ENCODE peak calls at places on chromosomes 4 and X, in nine cellular contexts. G, K, I, L, Z, W, A, O and E are unnamed samples.

GRCh38 chr4:23332266-23332665 is 557.6 kb downstream of the PPARGC1A start:
- DNase-seq in G (no peak), K (no peak), I (no peak), L (no peak), Z (no peak), W (no peak), A (no peak), O (peak), E (no peak)

GRCh38 chrX:11792461-11793421 is 34.7 kb downstream of the MSL3 start:
- DNase-seq in G (no peak), K (no peak), I (peak), L (peak), Z (no peak), W (no peak), A (peak), O (no peak), E (peak)

GRCh38 chr4:170610464-170610863 is 520.7 kb upstream of the AADAT start:
- DNase-seq in G (no peak), K (no peak), I (peak), L (no peak), Z (no peak), W (no peak), A (no peak), O (no peak), E (no peak)

GRCh38 chr4:122879001-122879400 is 43.4 kb downstream of the NUDT6 start:
- DNase-seq in G (no peak), K (no peak), I (peak), L (no peak), Z (no peak), W (no peak), A (no peak), O (no peak), E (no peak)

GRCh38 chr4:87541956-87542709 is 13.0 kb upstream of the SPARCL1 start:
- DNase-seq in G (peak), K (no peak), I (no peak), L (no peak), Z (no peak), W (no peak), A (no peak), O (no peak), E (no peak)

GRCh38 chr4:54440394-54441223 is 211.5 kb downstream of the PDGFRA start:
- DNase-seq in G (peak), K (peak), I (peak), L (no peak), Z (peak), W (no peak), A (peak), O (peak), E (no peak)

GRCh38 chr4:96879527-96879926 is 1039.6 kb downstream of the PDHA2 start:
- DNase-seq in G (no peak), K (no peak), I (no peak), L (no peak), Z (no peak), W (no peak), A (no peak), O (no peak), E (no peak)

GRCh38 chr4:163157157-163157556 is 9.5 kb downstream of the NAF1 start:
- DNase-seq in G (no peak), K (no peak), I (no peak), L (no peak), Z (no peak), W (no peak), A (no peak), O (peak), E (no peak)

GRCh38 chr4:22237846-22238513 is 277.9 kb downstream of the ADGRA3 start:
- DNase-seq in G (no peak), K (peak), I (no peak), L (no peak), Z (no peak), W (no peak), A (peak), O (no peak), E (no peak)

GRCh38 chr4:25290490-25291067 is 22.0 kb upstream of the ZCCHC4 start:
- DNase-seq in G (no peak), K (peak), I (no peak), L (no peak), Z (no peak), W (no peak), A (no peak), O (no peak), E (no peak)

GRCh38 chrX:19532709-19533108 is 17.4 kb upstream of the MAP3K15 start:
- DNase-seq in G (no peak), K (no peak), I (no peak), L (no peak), Z (no peak), W (no peak), A (no peak), O (no peak), E (no peak)

GRCh38 chrX:19883878-19884277 is 3.5 kb downstream of the SH3KBP1 start:
- DNase-seq in G (no peak), K (no peak), I (peak), L (no peak), Z (no peak), W (no peak), A (peak), O (no peak), E (no peak)

GRCh38 chrX:15843960-15844359 is 10.7 kb downstream of the AP1S2 start:
- DNase-seq in G (no peak), K (no peak), I (no peak), L (no peak), Z (no peak), W (no peak), A (no peak), O (no peak), E (no peak)

GRCh38 chr4:187215438-187215837 is 491.8 kb upstream of the FAT1 start:
- DNase-seq in G (no peak), K (no peak), I (no peak), L (no peak), Z (no peak), W (no peak), A (no peak), O (no peak), E (no peak)

GRCh38 chrX:133337250-133337649 is 78.0 kb downstream of the GPC4 start:
- DNase-seq in G (peak), K (no peak), I (peak), L (no peak), Z (no peak), W (no peak), A (no peak), O (no peak), E (peak)

GRCh38 chr4:158949094-158949493 is 153.8 kb upstream of the RAPGEF2 start:
- DNase-seq in G (no peak), K (no peak), I (peak), L (no peak), Z (no peak), W (no peak), A (peak), O (peak), E (no peak)

GRCh38 chr4:75831856-75832405 is 70.3 kb downstream of the PPEF2 start:
- DNase-seq in G (peak), K (no peak), I (no peak), L (no peak), Z (no peak), W (no peak), A (no peak), O (no peak), E (no peak)

GRCh38 chrX:41599507-41599906 is 89.3 kb upstream of the GPR34 start:
- DNase-seq in G (no peak), K (no peak), I (no peak), L (no peak), Z (no peak), W (no peak), A (no peak), O (no peak), E (no peak)

GRCh38 chr4:6123116-6123515 is 77.2 kb downstream of the JAKMIP1 start:
- DNase-seq in G (no peak), K (no peak), I (no peak), L (no peak), Z (no peak), W (no peak), A (no peak), O (no peak), E (no peak)
- H3K27ac ChIP-seq in G (no peak), K (no peak), I (no peak), L (no peak), Z (no peak), W (no peak), A (no peak), O (no peak), E (no peak)

GRCh38 chr4:153523171-153523757 is 57.1 kb downstream of the TMEM131L start:
- DNase-seq in G (no peak), K (no peak), I (no peak), L (no peak), Z (no peak), W (no peak), A (no peak), O (no peak), E (no peak)
- H3K27ac ChIP-seq in G (no peak), K (peak), I (no peak), L (peak), Z (no peak), W (no peak), A (no peak), O (peak), E (no peak)

DNA sequence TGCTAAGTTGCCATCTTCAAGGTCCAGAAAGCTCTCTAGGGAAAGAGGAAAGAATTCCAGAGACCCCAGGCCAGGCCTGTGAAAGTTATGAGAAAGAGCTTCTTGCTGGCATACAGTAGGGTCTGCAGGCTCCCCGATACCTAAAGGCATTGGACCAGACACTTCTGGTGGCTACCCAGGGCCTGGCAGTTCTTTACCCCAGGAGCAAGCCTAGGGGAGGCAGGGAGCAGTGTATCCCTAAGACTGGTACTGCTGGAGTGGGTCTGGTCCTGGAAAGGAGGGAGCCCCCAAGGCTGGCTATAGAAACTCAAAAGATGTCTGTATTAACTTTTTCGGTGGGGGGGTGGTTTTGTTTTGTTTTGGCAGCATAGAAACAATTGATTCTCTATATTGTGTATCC is 19.8 kb upstream of the FAM193A start:
- DNase-seq in G (no peak), K (no peak), I (no peak), L (no peak), Z (no peak), W (no peak), A (no peak), O (no peak), E (no peak)
- H3K27ac ChIP-seq in G (peak), K (no peak), I (no peak), L (no peak), Z (no peak), W (no peak), A (no peak), O (no peak), E (no peak)

GRCh38 chr4:40187386-40187913 is 9.4 kb upstream of the RHOH start:
- DNase-seq in G (no peak), K (no peak), I (no peak), L (no peak), Z (no peak), W (no peak), A (no peak), O (no peak), E (no peak)
- H3K27ac ChIP-seq in G (no peak), K (no peak), I (no peak), L (no peak), Z (no peak), W (no peak), A (no peak), O (no peak), E (peak)

DNA sequence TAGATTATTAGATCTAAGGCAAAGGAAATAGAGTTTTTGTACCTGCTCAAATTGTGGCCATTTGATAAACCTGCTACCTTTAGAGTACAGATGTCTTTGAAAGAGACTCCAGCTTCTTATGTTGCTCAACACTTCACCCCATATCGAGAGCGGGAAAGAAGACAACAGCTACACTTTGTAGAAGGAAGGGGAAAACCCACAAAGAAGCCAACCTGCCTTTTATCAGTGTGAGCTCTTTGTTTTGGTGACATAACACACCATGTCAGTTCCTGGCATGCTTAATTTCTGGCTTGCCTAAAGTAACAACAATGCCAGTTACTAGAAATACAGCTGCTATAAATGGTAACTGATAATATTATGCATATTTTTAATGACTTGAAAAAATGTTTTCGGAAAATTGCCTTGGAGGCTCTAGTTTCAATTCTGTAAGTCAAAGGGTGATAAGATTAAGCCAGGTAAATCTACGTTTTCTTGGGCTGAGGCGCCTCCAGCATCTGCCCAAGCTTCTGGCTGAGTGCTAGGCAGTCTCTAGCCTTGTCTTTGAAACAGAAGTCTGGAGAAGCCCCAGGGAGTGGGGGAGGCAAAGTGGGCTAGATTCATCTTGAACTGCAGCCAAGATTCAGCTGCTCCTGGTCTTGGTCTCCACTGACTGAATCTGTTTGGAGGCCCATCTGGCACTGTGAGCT is 186.9 kb upstream of the LEF1 start:
- DNase-seq in G (no peak), K (no peak), I (no peak), L (peak), Z (no peak), W (no peak), A (peak), O (peak), E (no peak)
- H3K27ac ChIP-seq in G (no peak), K (no peak), I (no peak), L (peak), Z (no peak), W (no peak), A (peak), O (no peak), E (no peak)

GRCh38 chrX:80312448-80312847 is 107.8 kb upstream of the TENT5D start:
- DNase-seq in G (no peak), K (no peak), I (no peak), L (no peak), Z (no peak), W (no peak), A (no peak), O (no peak), E (no peak)
- H3K27ac ChIP-seq in G (no peak), K (no peak), I (no peak), L (no peak), Z (no peak), W (no peak), A (no peak), O (no peak), E (no peak)

GRCh38 chrX:387729-388128 is 1.0 kb upstream of the PPP2R3B start:
- DNase-seq in G (no peak), K (no peak), I (no peak), L (no peak), Z (no peak), W (no peak), A (no peak), O (no peak), E (no peak)
- H3K27ac ChIP-seq in G (peak), K (peak), I (no peak), L (peak), Z (peak), W (peak), A (no peak), O (no peak), E (peak)

DNA sequence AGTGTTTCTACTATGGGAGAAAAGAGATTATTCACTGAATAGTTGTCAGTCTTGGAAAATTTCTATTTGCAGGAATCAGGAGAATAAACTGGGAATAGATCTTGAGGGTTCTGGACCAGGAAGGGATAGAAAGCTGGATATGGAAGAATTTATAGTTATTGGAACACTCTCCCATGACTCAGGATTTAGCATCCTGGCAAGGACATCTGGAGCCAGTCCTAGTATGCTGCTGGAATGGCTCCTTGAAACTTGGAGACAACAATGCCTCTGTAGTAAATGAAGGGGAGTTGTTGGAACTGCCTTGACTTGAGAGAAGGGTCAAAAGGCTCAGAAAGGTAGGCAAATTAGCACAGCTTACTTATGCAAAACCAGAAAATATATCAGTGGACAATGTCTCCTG is 23.5 kb upstream of the THOC2 start:
- DNase-seq in G (peak), K (no peak), I (peak), L (no peak), Z (no peak), W (no peak), A (no peak), O (peak), E (peak)
- H3K27ac ChIP-seq in G (no peak), K (no peak), I (no peak), L (no peak), Z (no peak), W (no peak), A (no peak), O (no peak), E (peak)

GRCh38 chr4:47500776-47501175 is 15.7 kb downstream of the ATP10D start:
- DNase-seq in G (no peak), K (no peak), I (no peak), L (no peak), Z (no peak), W (no peak), A (no peak), O (no peak), E (no peak)

GRCh38 chr4:47498899-47499298 is 13.8 kb downstream of the ATP10D start:
- DNase-seq in G (no peak), K (no peak), I (no peak), L (no peak), Z (no peak), W (no peak), A (no peak), O (no peak), E (no peak)

GRCh38 chr4:47505666-47506065 is 20.6 kb downstream of the ATP10D start:
- DNase-seq in G (no peak), K (no peak), I (no peak), L (no peak), Z (no peak), W (no peak), A (no peak), O (no peak), E (no peak)

GRCh38 chr4:47494124-47494430 is 9.0 kb downstream of the ATP10D start:
- DNase-seq in G (no peak), K (no peak), I (no peak), L (no peak), Z (no peak), W (no peak), A (no peak), O (no peak), E (no peak)

GRCh38 chr4:47499705-47500104 is 14.6 kb downstream of the ATP10D start:
- DNase-seq in G (no peak), K (no peak), I (no peak), L (no peak), Z (no peak), W (no peak), A (peak), O (no peak), E (no peak)
- H3K27ac ChIP-seq in G (peak), K (no peak), I (no peak), L (no peak), Z (no peak), W (no peak), A (peak), O (no peak), E (no peak)